ENCODE peak calls at places on chromosomes 12 and 14, in six cellular contexts. One of them, this sample, is unnamed.
A peak's percentile ranks its signal among the peaks of the same experiment; 100 is the strongest.

GRCh38 chr12:120181991-120182631 is 12.4 kb downstream of the GCN1 start:
- DNase-seq in MM.1S: no peak
- DNase-seq in testis: no peak
- DNase-seq in OCI-LY7: no peak
- DNase-seq in stomach: no peak
- DNase-seq in brain microvascular endothelial cell: peak; percentile 35
- DNase-seq in this sample: no peak

GRCh38 chr14:53842938-53843337 is 113.7 kb downstream of the BMP4 start:
- DNase-seq in MM.1S: no peak
- DNase-seq in testis: no peak
- DNase-seq in OCI-LY7: no peak
- DNase-seq in stomach: no peak
- DNase-seq in brain microvascular endothelial cell: peak; percentile 86
- DNase-seq in this sample: no peak

GRCh38 chr14:70901218-70901772 is 6.0 kb upstream of the PCNX1 start:
- DNase-seq in MM.1S: no peak
- DNase-seq in testis: no peak
- DNase-seq in OCI-LY7: no peak
- DNase-seq in stomach: no peak
- DNase-seq in brain microvascular endothelial cell: no peak
- DNase-seq in this sample: no peak

GRCh38 chr14:71143391-71144290 is 236.4 kb downstream of the PCNX1 start:
- DNase-seq in MM.1S: no peak
- DNase-seq in testis: no peak
- DNase-seq in OCI-LY7: no peak
- DNase-seq in stomach: no peak
- DNase-seq in brain microvascular endothelial cell: peak; percentile 89
- DNase-seq in this sample: no peak

GRCh38 chr12:131617596-131618302 is 93.1 kb upstream of the SFSWAP start:
- DNase-seq in MM.1S: no peak
- DNase-seq in testis: no peak
- DNase-seq in OCI-LY7: no peak
- DNase-seq in stomach: no peak
- DNase-seq in brain microvascular endothelial cell: no peak
- DNase-seq in this sample: no peak

GRCh38 chr12:88273450-88273849 is 131.3 kb downstream of the TMTC3 start:
- DNase-seq in MM.1S: no peak
- DNase-seq in testis: no peak
- DNase-seq in OCI-LY7: no peak
- DNase-seq in stomach: no peak
- DNase-seq in brain microvascular endothelial cell: no peak
- DNase-seq in this sample: no peak

GRCh38 chr12:2413999-2414792 is 361.4 kb downstream of the CACNA1C start:
- DNase-seq in MM.1S: no peak
- DNase-seq in testis: no peak
- DNase-seq in OCI-LY7: no peak
- DNase-seq in stomach: no peak
- DNase-seq in brain microvascular endothelial cell: no peak
- DNase-seq in this sample: no peak

GRCh38 chr14:91269076-91269991 is 24.8 kb upstream of the GPR68 start:
- DNase-seq in MM.1S: no peak
- DNase-seq in testis: peak; percentile 69
- DNase-seq in OCI-LY7: no peak
- DNase-seq in stomach: no peak
- DNase-seq in brain microvascular endothelial cell: no peak
- DNase-seq in this sample: no peak

GRCh38 chr12:131911851-131912525 is 17.1 kb upstream of the PUS1 start:
- DNase-seq in MM.1S: no peak
- DNase-seq in testis: no peak
- DNase-seq in OCI-LY7: no peak
- DNase-seq in stomach: no peak
- DNase-seq in brain microvascular endothelial cell: no peak
- DNase-seq in this sample: no peak

GRCh38 chr12:109962388-109962787 is 33.8 kb downstream of the GIT2 start:
- DNase-seq in MM.1S: no peak
- DNase-seq in testis: no peak
- DNase-seq in OCI-LY7: no peak
- DNase-seq in stomach: no peak
- DNase-seq in brain microvascular endothelial cell: no peak
- DNase-seq in this sample: no peak

GRCh38 chr12:21912318-21912717 is 28.9 kb downstream of the ABCC9 start:
- DNase-seq in MM.1S: no peak
- DNase-seq in testis: no peak
- DNase-seq in OCI-LY7: no peak
- DNase-seq in stomach: no peak
- DNase-seq in brain microvascular endothelial cell: peak; percentile 6
- DNase-seq in this sample: no peak

GRCh38 chr12:82835217-82835616 is 148.5 kb downstream of the TMTC2 start:
- DNase-seq in MM.1S: no peak
- DNase-seq in testis: no peak
- DNase-seq in OCI-LY7: no peak
- DNase-seq in stomach: no peak
- DNase-seq in brain microvascular endothelial cell: peak; percentile 9
- DNase-seq in this sample: no peak

GRCh38 chr12:113005759-113006158 is 27.4 kb downstream of the OAS2 start:
- DNase-seq in MM.1S: no peak
- DNase-seq in testis: no peak
- DNase-seq in OCI-LY7: peak; percentile 48
- DNase-seq in stomach: no peak
- DNase-seq in brain microvascular endothelial cell: no peak
- DNase-seq in this sample: no peak

GRCh38 chr14:33859306-33859705 is 91.6 kb downstream of the EGLN3 start:
- DNase-seq in MM.1S: no peak
- DNase-seq in testis: no peak
- DNase-seq in OCI-LY7: no peak
- DNase-seq in stomach: no peak
- DNase-seq in brain microvascular endothelial cell: no peak
- DNase-seq in this sample: no peak

GRCh38 chr12:65121049-65121955 is at the start of gene WIF1:
- DNase-seq in MM.1S: no peak
- DNase-seq in testis: peak; percentile 58
- DNase-seq in OCI-LY7: no peak
- DNase-seq in stomach: peak; percentile 45
- DNase-seq in brain microvascular endothelial cell: no peak
- DNase-seq in this sample: peak; percentile 24

GRCh38 chr12:119710374-119710773 is 42.4 kb downstream of the PRKAB1 start:
- DNase-seq in MM.1S: no peak
- DNase-seq in testis: no peak
- DNase-seq in OCI-LY7: no peak
- DNase-seq in stomach: peak; percentile 82
- DNase-seq in brain microvascular endothelial cell: no peak
- DNase-seq in this sample: no peak

GRCh38 chr14:81737938-81738337 is 204.3 kb upstream of the SEL1L start:
- DNase-seq in MM.1S: no peak
- DNase-seq in testis: no peak
- DNase-seq in OCI-LY7: no peak
- DNase-seq in stomach: no peak
- DNase-seq in brain microvascular endothelial cell: no peak
- DNase-seq in this sample: no peak

GRCh38 chr12:113030875-113031525 is 25.5 kb upstream of the DTX1 start:
- DNase-seq in MM.1S: peak; percentile 33
- DNase-seq in testis: peak; percentile 67
- DNase-seq in OCI-LY7: peak; percentile 85
- DNase-seq in stomach: no peak
- DNase-seq in brain microvascular endothelial cell: peak; percentile 65
- DNase-seq in this sample: no peak

GRCh38 chr14:22226381-22226780 is 362.6 kb downstream of the DAD1 start:
- DNase-seq in MM.1S: no peak
- DNase-seq in testis: no peak
- DNase-seq in OCI-LY7: peak; percentile 27
- DNase-seq in stomach: no peak
- DNase-seq in brain microvascular endothelial cell: peak; percentile 53
- DNase-seq in this sample: no peak

GRCh38 chr14:79587194-79587593 is 624.1 kb downstream of the DIO2 start:
- DNase-seq in MM.1S: no peak
- DNase-seq in testis: no peak
- DNase-seq in OCI-LY7: no peak
- DNase-seq in stomach: no peak
- DNase-seq in brain microvascular endothelial cell: no peak
- DNase-seq in this sample: no peak

GRCh38 chr12:87413784-87414183 is 615.4 kb downstream of the C12orf50 start:
- DNase-seq in MM.1S: no peak
- DNase-seq in testis: no peak
- DNase-seq in OCI-LY7: no peak
- DNase-seq in stomach: no peak
- DNase-seq in brain microvascular endothelial cell: peak; percentile 73
- DNase-seq in this sample: no peak

GRCh38 chr12:132285991-132286681 is 43.3 kb downstream of the GALNT9 start:
- DNase-seq in MM.1S: no peak
- DNase-seq in testis: peak; percentile 85
- DNase-seq in OCI-LY7: no peak
- DNase-seq in stomach: peak; percentile 48
- DNase-seq in brain microvascular endothelial cell: peak; percentile 51
- DNase-seq in this sample: peak; percentile 3

GRCh38 chr12:52814710-52815155 is 817 bp upstream of the KRT4 start:
- DNase-seq in MM.1S: no peak
- DNase-seq in testis: no peak
- DNase-seq in OCI-LY7: no peak
- DNase-seq in stomach: no peak
- DNase-seq in brain microvascular endothelial cell: no peak
- DNase-seq in this sample: no peak

GRCh38 chr12:13487326-13487725 is 290.8 kb downstream of the EMP1 start:
- DNase-seq in MM.1S: no peak
- DNase-seq in testis: no peak
- DNase-seq in OCI-LY7: no peak
- DNase-seq in stomach: no peak
- DNase-seq in brain microvascular endothelial cell: no peak
- DNase-seq in this sample: no peak

GRCh38 chr14:49966971-49967630 is 74.2 kb downstream of the ARF6 start:
- DNase-seq in MM.1S: no peak
- DNase-seq in testis: no peak
- DNase-seq in OCI-LY7: no peak
- DNase-seq in stomach: no peak
- DNase-seq in brain microvascular endothelial cell: no peak
- DNase-seq in this sample: no peak

GRCh38 chr12:53213348-53213747 is 6.3 kb upstream of the ITGB7 start:
- DNase-seq in MM.1S: peak; percentile 81
- DNase-seq in testis: peak; percentile 89
- DNase-seq in OCI-LY7: peak; percentile 86
- DNase-seq in stomach: peak; percentile 84
- DNase-seq in brain microvascular endothelial cell: peak; percentile 65
- DNase-seq in this sample: peak; percentile 82

GRCh38 chr12:11609045-11609444 is 40.4 kb upstream of the ETV6 start:
- DNase-seq in MM.1S: no peak
- DNase-seq in testis: no peak
- DNase-seq in OCI-LY7: no peak
- DNase-seq in stomach: no peak
- DNase-seq in brain microvascular endothelial cell: no peak
- DNase-seq in this sample: no peak

GRCh38 chr12:49219417-49220026 is 30.6 kb upstream of the TUBA1A start:
- DNase-seq in MM.1S: no peak
- DNase-seq in testis: no peak
- DNase-seq in OCI-LY7: no peak
- DNase-seq in stomach: no peak
- DNase-seq in brain microvascular endothelial cell: no peak
- DNase-seq in this sample: no peak

GRCh38 chr12:94263011-94263786 is 114.8 kb downstream of the PLXNC1 start:
- DNase-seq in MM.1S: no peak
- DNase-seq in testis: no peak
- DNase-seq in OCI-LY7: peak; percentile 15
- DNase-seq in stomach: no peak
- DNase-seq in brain microvascular endothelial cell: no peak
- DNase-seq in this sample: no peak
- H3K27ac ChIP-seq in MM.1S: no peak overlapping the region
- H3K27ac ChIP-seq in testis: peak overlapping the region; percentile 94
- H3K27ac ChIP-seq in OCI-LY7: peak overlapping the region; percentile 24
- H3K27ac ChIP-seq in stomach: peak overlapping the region; percentile 90
- H3K27ac ChIP-seq in brain microvascular endothelial cell: no peak overlapping the region
- H3K27ac ChIP-seq in this sample: peak overlapping the region; percentile 59

DNA sequence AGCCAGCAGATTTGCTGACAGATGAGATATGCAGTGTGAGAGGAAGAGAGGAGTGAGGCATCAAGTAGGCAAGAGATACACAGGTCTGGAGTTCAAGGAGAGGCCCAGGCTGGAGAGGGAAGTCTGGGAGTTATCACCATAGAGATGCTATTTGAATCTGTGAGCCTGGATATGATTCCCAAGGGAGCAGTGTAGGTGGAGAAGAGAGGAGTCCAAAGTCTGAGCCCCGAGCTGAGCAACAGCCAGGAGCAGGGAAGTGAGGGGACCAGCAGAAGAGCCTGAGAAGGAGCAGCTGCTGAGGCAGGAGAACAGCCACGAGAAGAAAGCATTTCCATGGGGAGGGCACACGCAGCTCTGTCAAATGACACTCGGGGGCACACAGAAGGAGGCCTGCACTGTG is 20.2 kb upstream of the NXPH4 start:
- DNase-seq in MM.1S: no peak
- DNase-seq in testis: no peak
- DNase-seq in OCI-LY7: no peak
- DNase-seq in stomach: no peak
- DNase-seq in brain microvascular endothelial cell: no peak
- DNase-seq in this sample: no peak
- H3K27ac ChIP-seq in MM.1S: no peak overlapping the region
- H3K27ac ChIP-seq in testis: no peak overlapping the region
- H3K27ac ChIP-seq in OCI-LY7: no peak overlapping the region
- H3K27ac ChIP-seq in stomach: no peak overlapping the region
- H3K27ac ChIP-seq in brain microvascular endothelial cell: no peak overlapping the region
- H3K27ac ChIP-seq in this sample: no peak overlapping the region

DNA sequence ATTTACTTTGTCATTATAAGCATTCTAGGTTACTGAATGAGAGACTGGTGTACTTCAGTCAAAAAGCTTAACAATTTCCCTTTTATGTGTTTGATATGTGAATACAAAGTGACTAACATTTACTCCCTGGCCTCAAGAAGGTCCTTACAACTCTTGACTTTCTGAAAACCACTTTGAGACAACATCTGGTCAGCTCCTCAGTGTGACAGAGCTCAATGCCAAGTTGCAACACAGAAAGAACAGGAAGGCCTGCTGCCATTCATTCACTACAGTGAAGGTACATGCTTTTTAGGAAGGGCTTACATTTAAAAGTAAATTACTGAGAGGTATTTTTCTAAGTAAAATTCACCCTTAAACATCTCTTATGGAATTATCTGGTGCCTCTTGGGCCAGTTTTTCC is 2.3 kb upstream of the NAA30 start:
- DNase-seq in MM.1S: no peak
- DNase-seq in testis: no peak
- DNase-seq in OCI-LY7: no peak
- DNase-seq in stomach: no peak
- DNase-seq in brain microvascular endothelial cell: no peak
- DNase-seq in this sample: no peak
- H3K27ac ChIP-seq in MM.1S: no peak overlapping the region
- H3K27ac ChIP-seq in testis: peak overlapping the region; percentile 37
- H3K27ac ChIP-seq in OCI-LY7: no peak overlapping the region
- H3K27ac ChIP-seq in stomach: no peak overlapping the region
- H3K27ac ChIP-seq in brain microvascular endothelial cell: no peak overlapping the region
- H3K27ac ChIP-seq in this sample: no peak overlapping the region

DNA sequence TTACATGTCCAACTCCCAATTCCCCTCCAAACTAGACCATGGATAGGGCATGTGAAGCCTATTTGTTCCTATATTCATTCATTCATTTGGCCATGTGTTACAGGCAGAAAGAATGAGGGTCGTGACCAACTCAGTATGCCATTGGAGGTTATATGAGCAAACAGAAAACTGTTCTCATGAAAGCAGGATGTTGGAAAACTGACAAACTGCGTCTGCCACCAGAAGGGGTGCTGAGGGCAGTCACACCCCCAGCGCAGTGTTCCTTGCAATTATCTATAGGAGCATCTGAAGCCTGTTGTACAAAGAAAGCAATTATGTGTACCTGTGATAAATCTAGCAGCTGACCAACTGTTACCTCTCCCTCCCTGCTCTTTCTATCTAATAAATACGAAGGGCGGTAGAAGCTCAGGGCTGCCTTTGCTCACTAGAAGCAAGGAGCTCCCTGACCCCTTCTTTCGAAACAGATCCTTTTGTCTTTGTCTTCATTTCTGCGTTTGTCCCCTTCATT is 21.1 kb downstream of the ENTPD5 start:
- DNase-seq in MM.1S: no peak
- DNase-seq in testis: no peak
- DNase-seq in OCI-LY7: no peak
- DNase-seq in stomach: no peak
- DNase-seq in brain microvascular endothelial cell: no peak
- DNase-seq in this sample: no peak
- H3K27ac ChIP-seq in MM.1S: no peak overlapping the region
- H3K27ac ChIP-seq in testis: no peak overlapping the region
- H3K27ac ChIP-seq in OCI-LY7: no peak overlapping the region
- H3K27ac ChIP-seq in stomach: no peak overlapping the region
- H3K27ac ChIP-seq in brain microvascular endothelial cell: no peak overlapping the region
- H3K27ac ChIP-seq in this sample: no peak overlapping the region

This sample was measured in substantia nigra.